ENCODE peak calls at places on chromosomes 16 and 17, in ten cellular contexts. One of them, this sample, is unnamed.

GRCh38 chr16:25228372-25228771 is 11.6 kb downstream of the AQP8 start:
- DNase-seq in stomach: no peak
- DNase-seq in heart left ventricle: no peak
- DNase-seq in prostate gland: no peak
- DNase-seq in K562: no peak
- DNase-seq in breast epithelium: no peak
- DNase-seq in uterus: no peak
- DNase-seq in HCT116: no peak
- DNase-seq in sigmoid colon: no peak
- DNase-seq in transverse colon: no peak
- DNase-seq in this sample: no peak

GRCh38 chr16:81888520-81889394 is 109.7 kb downstream of the PLCG2 start:
- DNase-seq in stomach: no peak
- DNase-seq in heart left ventricle: no peak
- DNase-seq in prostate gland: no peak
- DNase-seq in K562: no peak
- DNase-seq in breast epithelium: no peak
- DNase-seq in uterus: no peak
- DNase-seq in HCT116: no peak
- DNase-seq in sigmoid colon: no peak
- DNase-seq in transverse colon: no peak
- DNase-seq in this sample: no peak

GRCh38 chr16:70151391-70151790 is 22.2 kb upstream of the CLEC18C start:
- DNase-seq in stomach: no peak
- DNase-seq in heart left ventricle: no peak
- DNase-seq in prostate gland: no peak
- DNase-seq in K562: no peak
- DNase-seq in breast epithelium: no peak
- DNase-seq in uterus: no peak
- DNase-seq in HCT116: no peak
- DNase-seq in sigmoid colon: no peak
- DNase-seq in transverse colon: no peak
- DNase-seq in this sample: no peak

GRCh38 chr16:23679274-23679985 is 741 bp downstream of the PLK1 start:
- DNase-seq in stomach: no peak
- DNase-seq in heart left ventricle: no peak
- DNase-seq in prostate gland: no peak
- DNase-seq in K562: peak; percentile 91
- DNase-seq in breast epithelium: no peak
- DNase-seq in uterus: no peak
- DNase-seq in HCT116: no peak
- DNase-seq in sigmoid colon: no peak
- DNase-seq in transverse colon: peak; percentile 56
- DNase-seq in this sample: no peak

GRCh38 chr17:31425646-31426045 is 34.2 kb downstream of the RAB11FIP4 start:
- DNase-seq in stomach: no peak
- DNase-seq in heart left ventricle: no peak
- DNase-seq in prostate gland: no peak
- DNase-seq in K562: no peak
- DNase-seq in breast epithelium: no peak
- DNase-seq in uterus: no peak
- DNase-seq in HCT116: no peak
- DNase-seq in sigmoid colon: no peak
- DNase-seq in transverse colon: no peak
- DNase-seq in this sample: no peak

GRCh38 chr16:80058236-80058635 is 457.7 kb upstream of the MAF start:
- DNase-seq in stomach: no peak
- DNase-seq in heart left ventricle: peak; percentile 65
- DNase-seq in prostate gland: peak; percentile 52
- DNase-seq in K562: no peak
- DNase-seq in breast epithelium: no peak
- DNase-seq in uterus: peak; percentile 86
- DNase-seq in HCT116: no peak
- DNase-seq in sigmoid colon: peak; percentile 89
- DNase-seq in transverse colon: peak; percentile 22
- DNase-seq in this sample: peak; percentile 42

GRCh38 chr17:62075308-62075815 is 10.3 kb upstream of the MED13 start:
- DNase-seq in stomach: no peak
- DNase-seq in heart left ventricle: no peak
- DNase-seq in prostate gland: no peak
- DNase-seq in K562: no peak
- DNase-seq in breast epithelium: no peak
- DNase-seq in uterus: no peak
- DNase-seq in HCT116: no peak
- DNase-seq in sigmoid colon: no peak
- DNase-seq in transverse colon: no peak
- DNase-seq in this sample: no peak

GRCh38 chr17:63834431-63835166 is 7.1 kb upstream of the FTSJ3 start:
- DNase-seq in stomach: peak; percentile 38
- DNase-seq in heart left ventricle: no peak
- DNase-seq in prostate gland: peak; percentile 60
- DNase-seq in K562: peak; percentile 77
- DNase-seq in breast epithelium: no peak
- DNase-seq in uterus: no peak
- DNase-seq in HCT116: peak; percentile 83
- DNase-seq in sigmoid colon: peak; percentile 64
- DNase-seq in transverse colon: no peak
- DNase-seq in this sample: peak; percentile 80

GRCh38 chr17:10787306-10788020 is 16.4 kb downstream of the TMEM238L start:
- DNase-seq in stomach: no peak
- DNase-seq in heart left ventricle: no peak
- DNase-seq in prostate gland: no peak
- DNase-seq in K562: no peak
- DNase-seq in breast epithelium: no peak
- DNase-seq in uterus: no peak
- DNase-seq in HCT116: no peak
- DNase-seq in sigmoid colon: no peak
- DNase-seq in transverse colon: no peak
- DNase-seq in this sample: no peak

GRCh38 chr16:83458612-83459011 is 349.2 kb upstream of the HSBP1 start:
- DNase-seq in stomach: no peak
- DNase-seq in heart left ventricle: no peak
- DNase-seq in prostate gland: no peak
- DNase-seq in K562: no peak
- DNase-seq in breast epithelium: no peak
- DNase-seq in uterus: no peak
- DNase-seq in HCT116: no peak
- DNase-seq in sigmoid colon: no peak
- DNase-seq in transverse colon: no peak
- DNase-seq in this sample: no peak

GRCh38 chr16:82119405-82119804 is 50.6 kb downstream of the MPHOSPH6 start:
- DNase-seq in stomach: no peak
- DNase-seq in heart left ventricle: no peak
- DNase-seq in prostate gland: no peak
- DNase-seq in K562: no peak
- DNase-seq in breast epithelium: no peak
- DNase-seq in uterus: no peak
- DNase-seq in HCT116: no peak
- DNase-seq in sigmoid colon: no peak
- DNase-seq in transverse colon: no peak
- DNase-seq in this sample: no peak

GRCh38 chr17:41101586-41102259 is at the start of gene KRTAP4-16:
- DNase-seq in stomach: no peak
- DNase-seq in heart left ventricle: no peak
- DNase-seq in prostate gland: no peak
- DNase-seq in K562: no peak
- DNase-seq in breast epithelium: no peak
- DNase-seq in uterus: no peak
- DNase-seq in HCT116: no peak
- DNase-seq in sigmoid colon: no peak
- DNase-seq in transverse colon: no peak
- DNase-seq in this sample: no peak
- H3K4me1 ChIP-seq in stomach: no peaks in the 10 kb centered on the region
- H3K4me1 ChIP-seq in heart left ventricle: no peaks in the 10 kb centered on the region
- H3K4me1 ChIP-seq in prostate gland: no peaks in the 10 kb centered on the region
- H3K4me1 ChIP-seq in K562: no peaks in the 10 kb centered on the region
- H3K4me1 ChIP-seq in breast epithelium: no peaks in the 10 kb centered on the region
- H3K4me1 ChIP-seq in uterus: no peaks in the 10 kb centered on the region
- H3K4me1 ChIP-seq in HCT116: peaks cover 13% of the 10 kb centered on the region
- H3K4me1 ChIP-seq in sigmoid colon: no peaks in the 10 kb centered on the region
- H3K4me1 ChIP-seq in transverse colon: no peaks in the 10 kb centered on the region
- H3K4me1 ChIP-seq in this sample: no peaks in the 10 kb centered on the region

GRCh38 chr17:3966720-3967363 is 2.6 kb upstream of the ATP2A3 start:
- DNase-seq in stomach: peak; percentile 89
- DNase-seq in heart left ventricle: no peak
- DNase-seq in prostate gland: no peak
- DNase-seq in K562: no peak
- DNase-seq in breast epithelium: no peak
- DNase-seq in uterus: no peak
- DNase-seq in HCT116: no peak
- DNase-seq in sigmoid colon: no peak
- DNase-seq in transverse colon: peak; percentile 88
- DNase-seq in this sample: no peak

GRCh38 chr17:3963214-3964201 is 729 bp downstream of the ATP2A3 start:
- DNase-seq in stomach: peak; percentile 51
- DNase-seq in heart left ventricle: no peak
- DNase-seq in prostate gland: no peak
- DNase-seq in K562: peak; percentile 58
- DNase-seq in breast epithelium: no peak
- DNase-seq in uterus: no peak
- DNase-seq in HCT116: no peak
- DNase-seq in sigmoid colon: no peak
- DNase-seq in transverse colon: peak; percentile 73
- DNase-seq in this sample: no peak

GRCh38 chr17:3962217-3963069 is 1.8 kb downstream of the ATP2A3 start:
- DNase-seq in stomach: no peak
- DNase-seq in heart left ventricle: no peak
- DNase-seq in prostate gland: no peak
- DNase-seq in K562: no peak
- DNase-seq in breast epithelium: no peak
- DNase-seq in uterus: no peak
- DNase-seq in HCT116: no peak
- DNase-seq in sigmoid colon: no peak
- DNase-seq in transverse colon: no peak
- DNase-seq in this sample: no peak

GRCh38 chr17:3965123-3965800 is 1.0 kb upstream of the ATP2A3 start:
- DNase-seq in stomach: peak; percentile 83
- DNase-seq in heart left ventricle: peak; percentile 82
- DNase-seq in prostate gland: peak; percentile 62
- DNase-seq in K562: peak; percentile 83
- DNase-seq in breast epithelium: no peak
- DNase-seq in uterus: no peak
- DNase-seq in HCT116: peak; percentile 22
- DNase-seq in sigmoid colon: no peak
- DNase-seq in transverse colon: peak; percentile 91
- DNase-seq in this sample: peak; percentile 58

GRCh38 chr17:3964203-3965122 is at the start of gene ATP2A3:
- DNase-seq in stomach: peak; percentile 60
- DNase-seq in heart left ventricle: peak; percentile 77
- DNase-seq in prostate gland: no peak
- DNase-seq in K562: peak; percentile 76
- DNase-seq in breast epithelium: no peak
- DNase-seq in uterus: no peak
- DNase-seq in HCT116: no peak
- DNase-seq in sigmoid colon: no peak
- DNase-seq in transverse colon: peak; percentile 78
- DNase-seq in this sample: no peak
- TF ChIP-seq POLR2A in stomach: no peak
- TF ChIP-seq POLR2A in heart left ventricle: no peak
- TF ChIP-seq POLR2A in prostate gland: peak; percentile 14
- TF ChIP-seq POLR2A in K562: no peak
- TF ChIP-seq POLR2A in breast epithelium: no peak
- TF ChIP-seq POLR2A in uterus: no peak
- TF ChIP-seq POLR2A in HCT116: no peak
- TF ChIP-seq POLR2A in sigmoid colon: peak; percentile 8
- TF ChIP-seq POLR2A in transverse colon: no peak
- TF ChIP-seq POLR2A in this sample: no peak

GRCh38 chr16:48247311-48247710 is at the start of gene ABCC11:
- DNase-seq in stomach: no peak
- DNase-seq in heart left ventricle: no peak
- DNase-seq in prostate gland: no peak
- DNase-seq in K562: no peak
- DNase-seq in breast epithelium: no peak
- DNase-seq in uterus: no peak
- DNase-seq in HCT116: no peak
- DNase-seq in sigmoid colon: no peak
- DNase-seq in transverse colon: no peak
- DNase-seq in this sample: no peak

GRCh38 chr16:48256579-48257177 is 9.3 kb upstream of the ABCC11 start:
- DNase-seq in stomach: no peak
- DNase-seq in heart left ventricle: no peak
- DNase-seq in prostate gland: no peak
- DNase-seq in K562: no peak
- DNase-seq in breast epithelium: no peak
- DNase-seq in uterus: no peak
- DNase-seq in HCT116: no peak
- DNase-seq in sigmoid colon: no peak
- DNase-seq in transverse colon: no peak
- DNase-seq in this sample: no peak

GRCh38 chr16:48250520-48251278 is 3.4 kb upstream of the ABCC11 start:
- DNase-seq in stomach: no peak
- DNase-seq in heart left ventricle: no peak
- DNase-seq in prostate gland: no peak
- DNase-seq in K562: no peak
- DNase-seq in breast epithelium: no peak
- DNase-seq in uterus: no peak
- DNase-seq in HCT116: no peak
- DNase-seq in sigmoid colon: no peak
- DNase-seq in transverse colon: no peak
- DNase-seq in this sample: no peak

GRCh38 chr16:48246066-48246465 is 1.3 kb downstream of the ABCC11 start:
- DNase-seq in stomach: no peak
- DNase-seq in heart left ventricle: no peak
- DNase-seq in prostate gland: no peak
- DNase-seq in K562: no peak
- DNase-seq in breast epithelium: no peak
- DNase-seq in uterus: no peak
- DNase-seq in HCT116: no peak
- DNase-seq in sigmoid colon: no peak
- DNase-seq in transverse colon: no peak
- DNase-seq in this sample: no peak

DNA sequence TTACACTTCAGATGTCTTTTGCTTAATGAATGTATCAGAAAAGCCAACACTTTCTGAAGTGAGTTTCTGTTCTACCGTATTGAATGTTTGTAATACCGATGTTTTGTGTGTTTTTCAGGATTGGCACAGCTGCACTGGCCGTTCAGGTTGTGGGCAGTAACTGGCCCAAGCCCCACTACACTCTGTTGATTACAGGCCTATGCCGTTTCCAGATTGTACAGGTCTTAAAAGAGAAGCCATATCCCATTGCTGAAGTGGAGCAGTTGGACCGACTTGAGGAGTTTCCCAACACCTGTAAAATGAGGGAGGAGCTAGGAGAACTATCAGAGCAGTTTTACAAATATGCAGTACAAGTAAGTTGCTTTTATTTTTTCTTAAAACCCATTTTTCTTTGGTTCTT is 4.7 kb upstream of the ABCC11 start:
- DNase-seq in stomach: no peak
- DNase-seq in heart left ventricle: no peak
- DNase-seq in prostate gland: no peak
- DNase-seq in K562: no peak
- DNase-seq in breast epithelium: no peak
- DNase-seq in uterus: no peak
- DNase-seq in HCT116: no peak
- DNase-seq in sigmoid colon: no peak
- DNase-seq in transverse colon: no peak
- DNase-seq in this sample: no peak
- H3K4me3 ChIP-seq in stomach: no peak overlapping the region
- H3K4me3 ChIP-seq in heart left ventricle: no peak overlapping the region
- H3K4me3 ChIP-seq in prostate gland: no peak overlapping the region
- H3K4me3 ChIP-seq in K562: no peak overlapping the region
- H3K4me3 ChIP-seq in breast epithelium: no peak overlapping the region
- H3K4me3 ChIP-seq in uterus: no peak overlapping the region
- H3K4me3 ChIP-seq in HCT116: no peak overlapping the region
- H3K4me3 ChIP-seq in sigmoid colon: no peak overlapping the region
- H3K4me3 ChIP-seq in transverse colon: no peak overlapping the region
- H3K4me3 ChIP-seq in this sample: no peak overlapping the region

GRCh38 chr16:1221628-1222552 is 3.2 kb downstream of the TPSG1 start:
- DNase-seq in stomach: no peak
- DNase-seq in heart left ventricle: no peak
- DNase-seq in prostate gland: no peak
- DNase-seq in K562: no peak
- DNase-seq in breast epithelium: no peak
- DNase-seq in uterus: no peak
- DNase-seq in HCT116: no peak
- DNase-seq in sigmoid colon: no peak
- DNase-seq in transverse colon: peak; percentile 33
- DNase-seq in this sample: peak; percentile 72
- H3K4me1 ChIP-seq in stomach: peaks cover 26% of the 10 kb centered on the region
- H3K4me1 ChIP-seq in heart left ventricle: no peaks in the 10 kb centered on the region
- H3K4me1 ChIP-seq in prostate gland: no peaks in the 10 kb centered on the region
- H3K4me1 ChIP-seq in K562: peaks cover 65% of the 10 kb centered on the region
- H3K4me1 ChIP-seq in breast epithelium: no peaks in the 10 kb centered on the region
- H3K4me1 ChIP-seq in uterus: no peaks in the 10 kb centered on the region
- H3K4me1 ChIP-seq in HCT116: no peaks in the 10 kb centered on the region
- H3K4me1 ChIP-seq in sigmoid colon: peaks cover 25% of the 10 kb centered on the region
- H3K4me1 ChIP-seq in transverse colon: no peaks in the 10 kb centered on the region
- H3K4me1 ChIP-seq in this sample: peaks cover 3% of the 10 kb centered on the region